ENCODE peak calls at places on chromosomes 13 and 19, in ten cellular contexts. One of them, this sample, is unnamed.

GRCh38 chr19:46494115-46494935 is 1.3 kb downstream of the PNMA8B start:
- DNase-seq in WTC11: no peak
- DNase-seq in psoas muscle: peak
- DNase-seq in breast epithelium: no peak
- DNase-seq in activated CD4-positive, CD25-positive, alpha-beta regulatory T cell: no peak
- DNase-seq in Caco-2: no peak
- DNase-seq in NCI-H446 treated with DMSO at 0.1 percent for 48 hours: no peak
- DNase-seq in fibroblast of lung: no peak
- DNase-seq in cardiac fibroblast: no peak
- DNase-seq in T-helper 9 cell: no peak
- DNase-seq in this sample: no peak

GRCh38 chr19:6186435-6186834 is 51.0 kb downstream of the ACSBG2 start:
- DNase-seq in WTC11: no peak
- DNase-seq in psoas muscle: no peak
- DNase-seq in breast epithelium: no peak
- DNase-seq in activated CD4-positive, CD25-positive, alpha-beta regulatory T cell: no peak
- DNase-seq in Caco-2: no peak
- DNase-seq in NCI-H446 treated with DMSO at 0.1 percent for 48 hours: no peak
- DNase-seq in fibroblast of lung: no peak
- DNase-seq in cardiac fibroblast: no peak
- DNase-seq in T-helper 9 cell: no peak
- DNase-seq in this sample: no peak

GRCh38 chr19:46511237-46511636 is 15.6 kb upstream of the PNMA8B start:
- DNase-seq in WTC11: no peak
- DNase-seq in psoas muscle: no peak
- DNase-seq in breast epithelium: no peak
- DNase-seq in activated CD4-positive, CD25-positive, alpha-beta regulatory T cell: no peak
- DNase-seq in Caco-2: no peak
- DNase-seq in NCI-H446 treated with DMSO at 0.1 percent for 48 hours: no peak
- DNase-seq in fibroblast of lung: no peak
- DNase-seq in cardiac fibroblast: no peak
- DNase-seq in T-helper 9 cell: no peak
- DNase-seq in this sample: no peak

GRCh38 chr13:33751151-33751550 is 66.8 kb upstream of the RFC3 start:
- DNase-seq in WTC11: no peak
- DNase-seq in psoas muscle: no peak
- DNase-seq in breast epithelium: no peak
- DNase-seq in activated CD4-positive, CD25-positive, alpha-beta regulatory T cell: no peak
- DNase-seq in Caco-2: no peak
- DNase-seq in NCI-H446 treated with DMSO at 0.1 percent for 48 hours: no peak
- DNase-seq in fibroblast of lung: peak
- DNase-seq in cardiac fibroblast: peak
- DNase-seq in T-helper 9 cell: no peak
- DNase-seq in this sample: no peak

GRCh38 chr19:36605101-36605838 is at the start of gene ZNF382:
- DNase-seq in WTC11: peak
- DNase-seq in psoas muscle: peak
- DNase-seq in breast epithelium: peak
- DNase-seq in activated CD4-positive, CD25-positive, alpha-beta regulatory T cell: peak
- DNase-seq in Caco-2: no peak
- DNase-seq in NCI-H446 treated with DMSO at 0.1 percent for 48 hours: peak
- DNase-seq in fibroblast of lung: peak
- DNase-seq in cardiac fibroblast: peak
- DNase-seq in T-helper 9 cell: peak
- DNase-seq in this sample: peak

GRCh38 chr19:38736036-38736412 is 8.2 kb downstream of the CAPN12 start:
- DNase-seq in WTC11: peak
- DNase-seq in psoas muscle: no peak
- DNase-seq in breast epithelium: no peak
- DNase-seq in activated CD4-positive, CD25-positive, alpha-beta regulatory T cell: peak
- DNase-seq in Caco-2: peak
- DNase-seq in NCI-H446 treated with DMSO at 0.1 percent for 48 hours: no peak
- DNase-seq in fibroblast of lung: no peak
- DNase-seq in cardiac fibroblast: no peak
- DNase-seq in T-helper 9 cell: peak
- DNase-seq in this sample: peak

GRCh38 chr13:103556681-103557080 is 490.5 kb upstream of the SLC10A2 start:
- DNase-seq in WTC11: no peak
- DNase-seq in psoas muscle: no peak
- DNase-seq in breast epithelium: no peak
- DNase-seq in activated CD4-positive, CD25-positive, alpha-beta regulatory T cell: no peak
- DNase-seq in Caco-2: no peak
- DNase-seq in NCI-H446 treated with DMSO at 0.1 percent for 48 hours: no peak
- DNase-seq in fibroblast of lung: no peak
- DNase-seq in cardiac fibroblast: no peak
- DNase-seq in T-helper 9 cell: no peak
- DNase-seq in this sample: no peak

GRCh38 chr19:39385629-39386411 is 5.1 kb downstream of the PAF1 start:
- DNase-seq in WTC11: no peak
- DNase-seq in psoas muscle: no peak
- DNase-seq in breast epithelium: no peak
- DNase-seq in activated CD4-positive, CD25-positive, alpha-beta regulatory T cell: no peak
- DNase-seq in Caco-2: no peak
- DNase-seq in NCI-H446 treated with DMSO at 0.1 percent for 48 hours: no peak
- DNase-seq in fibroblast of lung: no peak
- DNase-seq in cardiac fibroblast: no peak
- DNase-seq in T-helper 9 cell: no peak
- DNase-seq in this sample: no peak

GRCh38 chr13:50801087-50801931 is 42.2 kb downstream of the DLEU7 start:
- DNase-seq in WTC11: peak
- DNase-seq in psoas muscle: no peak
- DNase-seq in breast epithelium: no peak
- DNase-seq in activated CD4-positive, CD25-positive, alpha-beta regulatory T cell: peak
- DNase-seq in Caco-2: peak
- DNase-seq in NCI-H446 treated with DMSO at 0.1 percent for 48 hours: peak
- DNase-seq in fibroblast of lung: peak
- DNase-seq in cardiac fibroblast: peak
- DNase-seq in T-helper 9 cell: peak
- DNase-seq in this sample: peak

GRCh38 chr13:73338389-73338788 is 279.6 kb downstream of the KLF5 start:
- DNase-seq in WTC11: no peak
- DNase-seq in psoas muscle: no peak
- DNase-seq in breast epithelium: no peak
- DNase-seq in activated CD4-positive, CD25-positive, alpha-beta regulatory T cell: no peak
- DNase-seq in Caco-2: no peak
- DNase-seq in NCI-H446 treated with DMSO at 0.1 percent for 48 hours: no peak
- DNase-seq in fibroblast of lung: no peak
- DNase-seq in cardiac fibroblast: peak
- DNase-seq in T-helper 9 cell: no peak
- DNase-seq in this sample: no peak

GRCh38 chr13:113554333-113554700 is 30.2 kb upstream of the TFDP1 start:
- DNase-seq in WTC11: no peak
- DNase-seq in psoas muscle: no peak
- DNase-seq in breast epithelium: peak
- DNase-seq in activated CD4-positive, CD25-positive, alpha-beta regulatory T cell: no peak
- DNase-seq in Caco-2: no peak
- DNase-seq in NCI-H446 treated with DMSO at 0.1 percent for 48 hours: no peak
- DNase-seq in fibroblast of lung: no peak
- DNase-seq in cardiac fibroblast: no peak
- DNase-seq in T-helper 9 cell: no peak
- DNase-seq in this sample: no peak

GRCh38 chr19:42175952-42176648 is 41.4 kb downstream of the DEDD2 start:
- DNase-seq in WTC11: peak
- DNase-seq in psoas muscle: no peak
- DNase-seq in breast epithelium: no peak
- DNase-seq in activated CD4-positive, CD25-positive, alpha-beta regulatory T cell: no peak
- DNase-seq in Caco-2: no peak
- DNase-seq in NCI-H446 treated with DMSO at 0.1 percent for 48 hours: no peak
- DNase-seq in fibroblast of lung: peak
- DNase-seq in cardiac fibroblast: peak
- DNase-seq in T-helper 9 cell: no peak
- DNase-seq in this sample: no peak

GRCh38 chr13:44107357-44108121 is 227.8 kb downstream of the LACC1 start:
- DNase-seq in WTC11: no peak
- DNase-seq in psoas muscle: no peak
- DNase-seq in breast epithelium: no peak
- DNase-seq in activated CD4-positive, CD25-positive, alpha-beta regulatory T cell: no peak
- DNase-seq in Caco-2: no peak
- DNase-seq in NCI-H446 treated with DMSO at 0.1 percent for 48 hours: no peak
- DNase-seq in fibroblast of lung: no peak
- DNase-seq in cardiac fibroblast: no peak
- DNase-seq in T-helper 9 cell: no peak
- DNase-seq in this sample: peak

GRCh38 chr13:52001120-52001731 is 10.0 kb downstream of the ATP7B start:
- DNase-seq in WTC11: no peak
- DNase-seq in psoas muscle: no peak
- DNase-seq in breast epithelium: no peak
- DNase-seq in activated CD4-positive, CD25-positive, alpha-beta regulatory T cell: no peak
- DNase-seq in Caco-2: no peak
- DNase-seq in NCI-H446 treated with DMSO at 0.1 percent for 48 hours: peak
- DNase-seq in fibroblast of lung: peak
- DNase-seq in cardiac fibroblast: peak
- DNase-seq in T-helper 9 cell: no peak
- DNase-seq in this sample: peak

GRCh38 chr13:48531416-48532145 is 1.3 kb downstream of the RCBTB2 start:
- DNase-seq in WTC11: no peak
- DNase-seq in psoas muscle: no peak
- DNase-seq in breast epithelium: no peak
- DNase-seq in activated CD4-positive, CD25-positive, alpha-beta regulatory T cell: no peak
- DNase-seq in Caco-2: no peak
- DNase-seq in NCI-H446 treated with DMSO at 0.1 percent for 48 hours: no peak
- DNase-seq in fibroblast of lung: no peak
- DNase-seq in cardiac fibroblast: no peak
- DNase-seq in T-helper 9 cell: no peak
- DNase-seq in this sample: peak

GRCh38 chr19:45895519-45895972 is 6.9 kb downstream of the MYPOP start:
- DNase-seq in WTC11: no peak
- DNase-seq in psoas muscle: no peak
- DNase-seq in breast epithelium: no peak
- DNase-seq in activated CD4-positive, CD25-positive, alpha-beta regulatory T cell: no peak
- DNase-seq in Caco-2: peak
- DNase-seq in NCI-H446 treated with DMSO at 0.1 percent for 48 hours: no peak
- DNase-seq in fibroblast of lung: no peak
- DNase-seq in cardiac fibroblast: no peak
- DNase-seq in T-helper 9 cell: no peak
- DNase-seq in this sample: no peak

GRCh38 chr13:79401259-79402071 is 4.6 kb downstream of the RBM26 start:
- DNase-seq in WTC11: no peak
- DNase-seq in psoas muscle: no peak
- DNase-seq in breast epithelium: no peak
- DNase-seq in activated CD4-positive, CD25-positive, alpha-beta regulatory T cell: no peak
- DNase-seq in Caco-2: no peak
- DNase-seq in NCI-H446 treated with DMSO at 0.1 percent for 48 hours: no peak
- DNase-seq in fibroblast of lung: no peak
- DNase-seq in cardiac fibroblast: no peak
- DNase-seq in T-helper 9 cell: no peak
- DNase-seq in this sample: no peak

GRCh38 chr19:48724796-48725753 is 5.5 kb upstream of the MAMSTR start:
- DNase-seq in WTC11: no peak
- DNase-seq in psoas muscle: no peak
- DNase-seq in breast epithelium: no peak
- DNase-seq in activated CD4-positive, CD25-positive, alpha-beta regulatory T cell: no peak
- DNase-seq in Caco-2: peak
- DNase-seq in NCI-H446 treated with DMSO at 0.1 percent for 48 hours: peak
- DNase-seq in fibroblast of lung: peak
- DNase-seq in cardiac fibroblast: peak
- DNase-seq in T-helper 9 cell: no peak
- DNase-seq in this sample: peak

GRCh38 chr19:16160943-16161560 is 12.3 kb downstream of the CIB3 start:
- DNase-seq in WTC11: no peak
- DNase-seq in psoas muscle: no peak
- DNase-seq in breast epithelium: no peak
- DNase-seq in activated CD4-positive, CD25-positive, alpha-beta regulatory T cell: no peak
- DNase-seq in Caco-2: no peak
- DNase-seq in NCI-H446 treated with DMSO at 0.1 percent for 48 hours: no peak
- DNase-seq in fibroblast of lung: peak
- DNase-seq in cardiac fibroblast: peak
- DNase-seq in T-helper 9 cell: no peak
- DNase-seq in this sample: peak

GRCh38 chr13:20431080-20431479 is 94.6 kb downstream of the CRYL1 start:
- DNase-seq in WTC11: no peak
- DNase-seq in psoas muscle: no peak
- DNase-seq in breast epithelium: no peak
- DNase-seq in activated CD4-positive, CD25-positive, alpha-beta regulatory T cell: no peak
- DNase-seq in Caco-2: no peak
- DNase-seq in NCI-H446 treated with DMSO at 0.1 percent for 48 hours: no peak
- DNase-seq in fibroblast of lung: no peak
- DNase-seq in cardiac fibroblast: no peak
- DNase-seq in T-helper 9 cell: no peak
- DNase-seq in this sample: no peak

GRCh38 chr19:52211926-52212571 is 22.2 kb downstream of the PPP2R1A start:
- DNase-seq in WTC11: no peak
- DNase-seq in psoas muscle: no peak
- DNase-seq in breast epithelium: no peak
- DNase-seq in activated CD4-positive, CD25-positive, alpha-beta regulatory T cell: no peak
- DNase-seq in Caco-2: no peak
- DNase-seq in NCI-H446 treated with DMSO at 0.1 percent for 48 hours: no peak
- DNase-seq in fibroblast of lung: no peak
- DNase-seq in cardiac fibroblast: no peak
- DNase-seq in T-helper 9 cell: no peak
- DNase-seq in this sample: no peak

This sample was measured in small intestine.